ENCODE peak calls at places on chromosomes 11 and 22, in five cellular contexts. F, I, T, B and N are unnamed samples.
A peak's percentile ranks its signal among the peaks of the same experiment; 100 is the strongest.

GRCh38 chr11:44805596-44805995 is 78.8 kb downstream of the TSPAN18 start:
- DNase-seq in F (no peak), T (no peak), B (no peak), I (no peak), N (no peak)

GRCh38 chr22:42321908-42322561 is 51.6 kb upstream of the TCF20 start:
- DNase-seq in I (peak; percentile 91), B (no peak), T (peak; percentile 96), F (no peak), N (no peak)

GRCh38 chr22:30196141-30196866 is 50.3 kb downstream of the LIF start:
- DNase-seq in I (peak; percentile 67), B (no peak), T (no peak), F (peak; percentile 95), N (peak; percentile 60)

GRCh38 chr11:117887431-117888139 is 11.1 kb upstream of the FXYD6 start:
- DNase-seq in F (no peak), B (no peak), I (no peak), T (no peak), N (no peak)

GRCh38 chr22:37033605-37034430 is 14.3 kb downstream of the MPST start:
- DNase-seq in B (no peak), I (no peak), T (no peak), F (no peak), N (no peak)

GRCh38 chr11:17386331-17387084 is 2.0 kb downstream of the KCNJ11 start:
- DNase-seq in F (peak; percentile 88), B (no peak), T (no peak), I (peak; percentile 45), N (no peak)

GRCh38 chr11:64724863-64725535 is 2.0 kb upstream of the NRXN2 start:
- DNase-seq in T (no peak), F (no peak), B (no peak), I (no peak), N (no peak)

GRCh38 chr22:46866591-46866990 is 104.1 kb downstream of the TBC1D22A start:
- DNase-seq in T (no peak), B (no peak), F (no peak), I (no peak), N (no peak)

GRCh38 chr11:76167590-76167989 is 38.7 kb downstream of the WNT11 start:
- DNase-seq in B (no peak), F (no peak), T (no peak), I (no peak), N (no peak)

GRCh38 chr22:45311033-45311531 is 1.3 kb downstream of the FAM118A start:
- DNase-seq in I (no peak), F (no peak), T (no peak), B (no peak), N (no peak)

GRCh38 chr11:27233654-27234042 is 129.4 kb downstream of the CCDC34 start:
- DNase-seq in T (no peak), F (no peak), B (no peak), I (peak; percentile 48), N (no peak)

GRCh38 chr22:41469218-41469851 is 418 bp downstream of the ACO2 start:
- DNase-seq in T (no peak), I (no peak), F (peak; percentile 62), B (no peak), N (peak; percentile 11)

GRCh38 chr22:30610299-30610698 is 3.3 kb downstream of the TCN2 start:
- DNase-seq in T (no peak), F (no peak), I (no peak), B (no peak), N (no peak)

GRCh38 chr22:30730351-30730750 is 35.7 kb downstream of the OSBP2 start:
- DNase-seq in I (no peak), B (no peak), T (no peak), F (no peak), N (no peak)

GRCh38 chr22:29478326-29479276 is 1.4 kb upstream of the NEFH start:
- DNase-seq in T (no peak), I (no peak), B (no peak), F (no peak), N (no peak)

GRCh38 chr11:31689559-31689958 is 121.6 kb downstream of the PAX6 start:
- DNase-seq in B (no peak), T (peak; percentile 64), F (no peak), I (no peak), N (no peak)

GRCh38 chr22:48369789-48370507 is 1457.7 kb downstream of the BRD1 start:
- DNase-seq in T (no peak), F (no peak), B (no peak), I (no peak), N (no peak)

GRCh38 chr11:67286621-67287333 is 2.3 kb upstream of the ANKRD13D start:
- DNase-seq in T (no peak), B (no peak), F (peak; percentile 44), I (no peak), N (no peak)

GRCh38 chr11:3135491-3136440 is 29.3 kb downstream of the OSBPL5 start:
- DNase-seq in F (no peak), I (no peak), T (no peak), B (no peak), N (peak; percentile 83)

GRCh38 chr11:78420255-78420764 is 2.7 kb upstream of the GAB2 start:
- DNase-seq in I (peak; percentile 47), T (no peak), F (peak; percentile 92), B (peak; percentile 4), N (no peak)

GRCh38 chr11:17979770-17980371 is 33.0 kb downstream of the SERGEF start:
- DNase-seq in B (no peak), I (peak; percentile 26), F (peak; percentile 76), T (no peak), N (no peak)